ENCODE peak calls at places on chromosomes 1 and 21, in five cellular contexts. M is testis, O is NT2/D1, Q is upper lobe of right lung, U is neuronal stem cell. G is an unnamed sample.
A peak's percentile ranks its signal among the peaks of the same experiment; 100 is the strongest.

GRCh38 chr1:20187103-20187812 is 940 bp upstream of the PLA2G2C start:
- DNase-seq in M (no peak), O (no peak), Q (no peak), U (no peak), G (no peak)

GRCh38 chr1:18890704-18891103 is 11.7 kb downstream of the ALDH4A1 start:
- DNase-seq in M (no peak), O (no peak), Q (no peak), U (no peak), G (no peak)

GRCh38 chr1:114695430-114696093 is at the start of gene AMPD1:
- DNase-seq in M (no peak), O (no peak), Q (no peak), U (no peak), G (no peak)

GRCh38 chr1:235093013-235093618 is 35.5 kb downstream of the TOMM20 start:
- DNase-seq in M (peak; percentile 72), O (peak; percentile 90), Q (peak; percentile 63), U (no peak), G (no peak)

GRCh38 chr21:33024278-33025103 is 1.2 kb upstream of the OLIG2 start:
- DNase-seq in M (no peak), O (no peak), Q (no peak), U (no peak), G (no peak)

GRCh38 chr1:147541672-147542548 is 609 bp downstream of the BCL9 start:
- DNase-seq in M (peak; percentile 54), O (peak; percentile 51), Q (peak; percentile 68), U (no peak), G (peak; percentile 47)

GRCh38 chr21:42385619-42386018 is 10.2 kb downstream of the TMPRSS3 start:
- DNase-seq in M (no peak), O (no peak), Q (peak; percentile 37), U (no peak), G (no peak)

GRCh38 chr1:62437273-62437945 is 560 bp downstream of the USP1 start:
- DNase-seq in M (no peak), O (peak; percentile 15), Q (no peak), U (peak; percentile 18), G (no peak)

GRCh38 chr1:209530990-209531389 is 52.5 kb upstream of the CAMK1G start:
- DNase-seq in M (no peak), O (no peak), Q (no peak), U (no peak), G (no peak)

GRCh38 chr1:110084226-110085078 is 14.0 kb upstream of the ALX3 start:
- DNase-seq in M (peak; percentile 79), O (no peak), Q (peak; percentile 83), U (no peak), G (no peak)

GRCh38 chr1:8844421-8845063 is 27.1 kb upstream of the RERE start:
- DNase-seq in M (peak; percentile 60), O (no peak), Q (no peak), U (no peak), G (no peak)

GRCh38 chr1:110018396-110018795 is 16.0 kb upstream of the STRIP1 start:
- DNase-seq in M (no peak), O (no peak), Q (no peak), U (no peak), G (no peak)

GRCh38 chr1:2503554-2504223 is 22.7 kb downstream of the PANK4 start:
- DNase-seq in M (no peak), O (no peak), Q (no peak), U (no peak), G (no peak)

GRCh38 chr1:108615544-108615943 is 45.3 kb downstream of the HENMT1 start:
- DNase-seq in M (no peak), O (no peak), Q (no peak), U (no peak), G (no peak)

GRCh38 chr1:239389703-239390102 is 3.3 kb downstream of the CHRM3 start:
- DNase-seq in M (no peak), O (no peak), Q (no peak), U (no peak), G (no peak)

GRCh38 chr21:36165356-36165755 is 8.7 kb downstream of the DOP1B start:
- DNase-seq in M (no peak), O (no peak), Q (no peak), U (no peak), G (no peak)

GRCh38 chr1:66296901-66297300 is 237.1 kb upstream of the SGIP1 start:
- DNase-seq in M (no peak), O (no peak), Q (no peak), U (no peak), G (no peak)

GRCh38 chr1:17633654-17634053 is 94.2 kb downstream of the ARHGEF10L start:
- DNase-seq in M (no peak), O (no peak), Q (no peak), U (no peak), G (peak; percentile 15)

GRCh38 chr1:35809156-35810095 is 1.6 kb downstream of the AGO4 start:
- DNase-seq in M (no peak), O (no peak), Q (no peak), U (no peak), G (no peak)

GRCh38 chr1:33181038-33181861 is 593 bp downstream of the TRIM62 start:
- DNase-seq in M (peak; percentile 52), O (no peak), Q (peak; percentile 75), U (peak; percentile 61), G (peak; percentile 76)

GRCh38 chr21:46564391-46564790 is 40.5 kb downstream of the S100B start:
- DNase-seq in M (no peak), O (no peak), Q (no peak), U (no peak), G (no peak)

GRCh38 chr21:45421071-45421845 is 16.3 kb downstream of the COL18A1 start:
- DNase-seq in M (no peak), O (no peak), Q (peak; percentile 81), U (no peak), G (no peak)

GRCh38 chr1:58780586-58781452 is 3.0 kb downstream of the JUN start:
- DNase-seq in M (no peak), O (no peak), Q (no peak), U (no peak), G (no peak)

GRCh38 chr21:42225571-42226155 is 6.7 kb downstream of the ABCG1 start:
- DNase-seq in M (no peak), O (no peak), Q (peak; percentile 22), U (no peak), G (no peak)

GRCh38 chr1:208476825-208477170 is 232.6 kb upstream of the PLXNA2 start:
- DNase-seq in M (no peak), O (no peak), Q (no peak), U (no peak), G (no peak)

GRCh38 chr1:232820431-232820830 is 15.2 kb downstream of the MAP10 start:
- DNase-seq in M (no peak), O (no peak), Q (no peak), U (no peak), G (no peak)

GRCh38 chr1:229230893-229231753 is 39.8 kb upstream of the RAB4A start:
- DNase-seq in M (no peak), O (peak; percentile 57), Q (no peak), U (no peak), G (peak; percentile 24)

GRCh38 chr21:43893536-43894205 is 28.6 kb downstream of the AGPAT3 start:
- DNase-seq in M (no peak), O (no peak), Q (no peak), U (no peak), G (no peak)

GRCh38 chr1:182264187-182264586 is 127.4 kb downstream of the GLUL start:
- DNase-seq in M (no peak), O (no peak), Q (no peak), U (no peak), G (no peak)

GRCh38 chr1:209601809-209602657 is 18.5 kb downstream of the CAMK1G start:
- DNase-seq in M (peak; percentile 46), O (no peak), Q (no peak), U (no peak), G (no peak)

GRCh38 chr1:12157366-12158231 is 9.2 kb upstream of the TNFRSF1B start:
- DNase-seq in M (no peak), O (no peak), Q (no peak), U (no peak), G (no peak)

DNA sequence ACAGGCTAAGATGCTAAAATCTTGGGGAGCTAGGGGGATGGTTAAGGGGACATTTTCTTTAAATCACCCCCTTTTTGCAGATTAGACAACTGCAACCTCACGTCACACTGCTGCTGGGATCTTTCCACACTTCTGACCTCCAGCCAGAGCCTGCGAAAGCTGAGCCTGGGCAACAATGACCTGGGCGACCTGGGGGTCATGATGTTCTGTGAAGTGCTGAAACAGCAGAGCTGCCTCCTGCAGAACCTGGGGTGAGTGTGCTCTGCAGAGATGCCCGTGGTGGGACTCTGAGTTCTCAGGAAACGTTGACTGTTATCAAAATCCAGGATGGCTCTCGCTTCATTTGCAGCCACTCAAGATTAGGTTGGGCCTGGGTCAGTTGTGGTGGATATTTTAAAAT is 13.3 kb downstream of the OR2B11 start:
- DNase-seq in M (no peak), O (no peak), Q (no peak), U (no peak), G (no peak)
- H3K4me1 ChIP-seq in M (no peaks in the 10 kb centered on the region), O (peaks cover 2% of the 10 kb centered on the region), Q (peaks cover 3% of the 10 kb centered on the region), U (no peaks in the 10 kb centered on the region), G (no peaks in the 10 kb centered on the region)

GRCh38 chr1:243354511-243355153 is 98.8 kb downstream of the SDCCAG8 start:
- DNase-seq in M (no peak), O (no peak), Q (no peak), U (no peak), G (no peak)
- H3K4me3 ChIP-seq in M (no peak overlapping the region), O (no peak overlapping the region), Q (peak overlapping the region; percentile 29), U (no peak overlapping the region), G (peak overlapping the region; percentile 17)

DNA sequence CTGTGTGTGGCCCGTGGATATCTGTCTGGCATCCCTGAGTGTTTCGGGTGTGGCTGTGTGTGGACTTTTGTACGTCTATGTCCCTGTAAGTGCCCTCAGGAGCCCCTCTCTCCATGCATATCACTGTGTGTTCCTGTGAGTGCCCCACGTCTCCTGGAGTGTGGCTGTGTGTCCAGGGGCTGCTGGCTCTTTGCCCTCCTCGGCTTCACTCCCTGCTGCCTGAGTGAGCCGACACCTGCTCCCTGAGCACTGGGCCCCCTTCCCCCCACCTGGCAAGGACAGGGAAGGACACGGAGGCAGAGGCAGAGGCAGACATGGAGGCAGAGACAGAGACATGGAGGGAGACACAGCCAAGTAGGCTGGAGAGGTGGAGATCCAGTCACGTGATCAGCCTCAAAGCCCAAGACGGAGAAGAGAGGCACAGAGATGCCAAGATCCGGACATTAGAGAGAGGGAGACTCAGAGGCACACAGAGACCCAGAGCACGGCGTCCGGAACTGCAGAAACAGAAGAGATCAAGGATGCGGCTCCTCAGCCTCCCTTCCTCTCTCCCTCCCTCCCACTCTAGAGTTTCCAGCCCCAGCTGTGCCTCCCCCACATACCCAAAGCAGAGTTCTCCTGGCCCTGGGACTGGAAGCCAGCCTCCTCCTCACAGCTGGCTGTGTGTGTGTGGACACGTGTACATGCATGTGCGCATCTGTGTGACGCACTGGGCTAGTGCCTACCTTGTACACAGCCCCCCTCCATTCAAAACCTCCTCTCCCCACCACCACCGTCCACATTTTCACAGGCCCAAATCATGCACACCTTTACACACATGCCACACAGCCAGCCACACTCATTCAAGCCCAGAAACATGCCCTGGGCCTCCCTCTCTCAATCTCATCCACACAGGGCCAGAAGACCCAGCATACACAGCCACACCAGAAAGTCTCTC is 39.0 kb upstream of the WASF2 start:
- DNase-seq in M (peak; percentile 92), O (no peak), Q (no peak), U (no peak), G (no peak)
- H3K4me1 ChIP-seq in M (peaks cover 58% of the 10 kb centered on the region), O (peaks cover 49% of the 10 kb centered on the region), Q (peaks cover 46% of the 10 kb centered on the region), U (peaks cover 53% of the 10 kb centered on the region), G (peaks cover 7% of the 10 kb centered on the region)

DNA sequence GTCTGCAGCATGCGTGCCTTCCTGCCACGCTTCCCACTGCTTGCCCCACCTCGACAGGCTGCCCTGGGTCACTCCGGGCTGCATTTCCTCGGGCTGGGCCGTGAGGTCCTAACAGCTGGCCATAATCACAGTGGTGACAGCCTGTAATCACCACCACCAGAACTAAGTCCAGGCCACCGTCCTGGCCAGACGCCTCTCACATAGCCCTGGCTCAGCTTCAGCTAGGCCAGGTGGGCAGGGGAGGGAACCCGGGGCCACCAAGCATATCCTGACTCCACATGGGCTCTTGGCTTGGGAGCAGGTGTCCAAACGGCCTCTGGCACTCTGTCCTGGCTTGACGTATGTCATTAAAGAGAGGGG is 229.5 kb downstream of the TRABD2B start:
- DNase-seq in M (no peak), O (no peak), Q (no peak), U (no peak), G (no peak)
- H3K4me3 ChIP-seq in M (no peak overlapping the region), O (no peak overlapping the region), Q (no peak overlapping the region), U (no peak overlapping the region), G (no peak overlapping the region)